ENCODE peak calls at places on chromosomes 7 and 10, in five cellular contexts. G is CD8-positive, alpha-beta T cell; Y is SJSA1; I is effector memory CD4-positive, alpha-beta T cell; S is left ventricle myocardium inferior. F is an unnamed sample.

GRCh38 chr7:129778770-129779601 is 167.5 kb downstream of the NRF1 start:
- DNase-seq in G (no peak), I (no peak), S (no peak), Y (no peak), F (no peak)

GRCh38 chr10:59709472-59710125 is at the start of gene SLC16A9:
- DNase-seq in G (no peak), S (peak), Y (peak), I (no peak), F (peak)

GRCh38 chr7:34087892-34088891 is 182.9 kb downstream of the BMPER start:
- DNase-seq in I (no peak), Y (peak), G (no peak), S (no peak), F (no peak)

GRCh38 chr7:2687338-2687869 is 598 bp upstream of the AMZ1 start:
- DNase-seq in S (no peak), G (no peak), I (no peak), Y (peak), F (no peak)

GRCh38 chr10:110273474-110273873 is 31.2 kb downstream of the SMNDC1 start:
- DNase-seq in G (peak), Y (no peak), I (peak), S (peak), F (no peak)

GRCh38 chr10:93458821-93459257 is 23.3 kb downstream of the MYOF start:
- DNase-seq in S (peak), G (no peak), Y (peak), I (no peak), F (no peak)

GRCh38 chr10:69180525-69181204 is 631 bp downstream of the SUPV3L1 start:
- DNase-seq in G (no peak), S (no peak), Y (peak), I (no peak), F (no peak)

GRCh38 chr7:30076411-30076810 is 48.2 kb downstream of the PLEKHA8 start:
- DNase-seq in G (no peak), S (no peak), Y (no peak), I (no peak), F (no peak)

GRCh38 chr7:95811846-95812445 is 39.6 kb downstream of the DYNC1I1 start:
- DNase-seq in S (no peak), I (no peak), Y (no peak), G (no peak), F (no peak)

GRCh38 chr10:77296534-77297369 is 340.9 kb downstream of the KCNMA1 start:
- DNase-seq in S (no peak), I (no peak), G (no peak), Y (no peak), F (no peak)

GRCh38 chr10:11611248-11612003 is at the start of gene USP6NL:
- DNase-seq in I (peak), Y (peak), G (peak), S (peak), F (peak)

GRCh38 chr10:84755311-84755710 is 426.9 kb downstream of the CCSER2 start:
- DNase-seq in Y (no peak), I (no peak), G (no peak), S (no peak), F (no peak)

GRCh38 chr7:92868683-92869293 is 32.4 kb upstream of the CDK6 start:
- DNase-seq in S (no peak), Y (no peak), G (no peak), I (no peak), F (no peak)

GRCh38 chr10:101052285-101052684 is 9.5 kb upstream of the KAZALD1 start:
- DNase-seq in S (no peak), G (no peak), I (no peak), Y (no peak), F (no peak)

GRCh38 chr10:44193567-44194220 is 191.2 kb downstream of the CXCL12 start:
- DNase-seq in S (no peak), G (no peak), I (no peak), Y (no peak), F (no peak)

GRCh38 chr10:44186821-44187220 is 198.1 kb downstream of the CXCL12 start:
- DNase-seq in G (no peak), Y (no peak), S (no peak), I (no peak), F (no peak)

GRCh38 chr10:44193156-44193555 is 191.7 kb downstream of the CXCL12 start:
- DNase-seq in G (no peak), Y (no peak), S (no peak), I (no peak), F (no peak)

GRCh38 chr10:44192435-44192834 is 192.5 kb downstream of the CXCL12 start:
- DNase-seq in S (no peak), I (no peak), Y (no peak), G (no peak), F (no peak)

GRCh38 chr10:44190541-44190940 is 194.4 kb downstream of the CXCL12 start:
- DNase-seq in I (no peak), G (no peak), Y (no peak), S (no peak), F (no peak)
- H3K4me3 ChIP-seq in I (no peak), G (no peak), Y (no peak), S (no peak), F (no peak)

DNA sequence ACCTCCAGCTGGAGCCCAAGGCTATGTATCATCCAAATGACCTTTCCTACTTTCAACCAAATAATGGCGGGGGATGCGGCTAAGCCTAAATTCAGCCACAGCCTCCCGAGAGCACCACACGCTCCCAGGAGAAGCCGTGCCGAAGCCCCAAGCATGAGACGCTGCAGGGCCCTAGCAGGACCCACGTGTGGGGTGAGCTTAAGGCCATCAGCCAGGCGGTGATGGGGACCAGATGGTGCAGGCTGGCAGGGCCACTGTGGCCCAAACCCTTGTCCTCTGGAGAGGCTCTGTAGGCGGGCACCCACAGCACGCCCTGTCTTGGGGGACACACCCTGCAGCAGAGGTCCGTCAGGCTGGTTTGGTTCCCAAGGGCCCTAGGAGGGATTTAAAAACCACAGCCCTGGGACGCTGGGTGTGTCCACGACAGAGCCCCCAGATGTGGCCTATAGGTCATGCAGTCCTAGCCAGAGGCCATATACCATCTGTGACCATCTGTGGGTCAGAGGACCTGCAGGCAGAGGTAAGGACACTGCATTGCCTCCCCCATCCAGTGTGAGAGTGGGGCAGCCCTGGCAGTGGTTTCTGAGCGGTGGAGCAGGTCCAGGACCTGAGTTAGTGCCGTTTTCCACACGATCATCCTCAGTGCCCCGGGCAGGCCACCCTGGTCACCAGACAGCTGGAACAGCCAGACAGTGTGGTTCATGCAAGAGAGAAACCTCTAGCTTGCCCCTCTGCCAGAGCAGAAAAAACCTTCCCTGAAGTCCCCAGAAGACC is 39.6 kb upstream of the INPP5A start:
- DNase-seq in I (no peak), S (no peak), G (no peak), Y (peak), F (no peak)
- H3K4me3 ChIP-seq in I (no peak), S (no peak), G (no peak), Y (no peak), F (no peak)

GRCh38 chr7:37729160-37729559 is 45.6 kb downstream of the GPR141 start:
- DNase-seq in G (no peak), I (no peak), S (no peak), Y (no peak), F (no peak)
- H3K4me3 ChIP-seq in G (no peak), I (no peak), S (no peak), Y (no peak), F (no peak)

GRCh38 chr7:12770227-12770975 is 83.0 kb downstream of the ARL4A start:
- DNase-seq in G (no peak), Y (no peak), I (no peak), S (peak), F (no peak)
- H3K4me3 ChIP-seq in G (no peak), Y (no peak), I (no peak), S (no peak), F (no peak)

GRCh38 chr10:34343764-34344163 is 471.3 kb downstream of the PARD3 start:
- DNase-seq in S (no peak), G (no peak), Y (no peak), I (no peak), F (no peak)
- H3K4me3 ChIP-seq in S (no peak), G (no peak), Y (no peak), I (no peak), F (no peak)